ENCODE peak calls at places on chromosome 5, in five cellular contexts. One of them, this sample, is unnamed.

GRCh38 chr5:157222506-157223230 is 42.0 kb downstream of the ITK start:
- DNase-seq in NCI-H1105: no peak
- DNase-seq in left ventricle myocardium inferior: no peak
- DNase-seq in adipocyte: peak
- DNase-seq in Ammon's horn: no peak
- DNase-seq in this sample: peak

GRCh38 chr5:170278611-170279500 is 18.7 kb downstream of the LCP2 start:
- DNase-seq in adipocyte: no peak
- DNase-seq in Ammon's horn: peak
- DNase-seq in left ventricle myocardium inferior: peak
- DNase-seq in NCI-H1105: no peak
- DNase-seq in this sample: no peak

GRCh38 chr5:66247176-66247960 is 103.3 kb downstream of the SREK1 start:
- DNase-seq in NCI-H1105: no peak
- DNase-seq in left ventricle myocardium inferior: no peak
- DNase-seq in Ammon's horn: no peak
- DNase-seq in adipocyte: peak
- DNase-seq in this sample: peak

GRCh38 chr5:55231476-55232193 is 1.8 kb downstream of the CCNO start:
- DNase-seq in left ventricle myocardium inferior: no peak
- DNase-seq in NCI-H1105: no peak
- DNase-seq in adipocyte: peak
- DNase-seq in Ammon's horn: peak
- DNase-seq in this sample: peak

GRCh38 chr5:158755221-158755620 is 344.5 kb downstream of the EBF1 start:
- DNase-seq in NCI-H1105: no peak
- DNase-seq in adipocyte: no peak
- DNase-seq in left ventricle myocardium inferior: no peak
- DNase-seq in Ammon's horn: no peak
- DNase-seq in this sample: no peak

GRCh38 chr5:148910686-148911361 is 84.4 kb downstream of the ADRB2 start:
- DNase-seq in left ventricle myocardium inferior: peak
- DNase-seq in NCI-H1105: no peak
- DNase-seq in adipocyte: peak
- DNase-seq in Ammon's horn: no peak
- DNase-seq in this sample: peak

GRCh38 chr5:177959315-177959714 is 36.7 kb downstream of the PROP1 start:
- DNase-seq in adipocyte: no peak
- DNase-seq in NCI-H1105: no peak
- DNase-seq in Ammon's horn: no peak
- DNase-seq in left ventricle myocardium inferior: no peak
- DNase-seq in this sample: no peak

GRCh38 chr5:57181151-57181550 is 7.3 kb downstream of the GPBP1 start:
- DNase-seq in left ventricle myocardium inferior: no peak
- DNase-seq in Ammon's horn: no peak
- DNase-seq in NCI-H1105: no peak
- DNase-seq in adipocyte: no peak
- DNase-seq in this sample: no peak

GRCh38 chr5:85304524-85304923 is 919.8 kb upstream of the EDIL3 start:
- DNase-seq in NCI-H1105: no peak
- DNase-seq in Ammon's horn: no peak
- DNase-seq in adipocyte: no peak
- DNase-seq in left ventricle myocardium inferior: no peak
- DNase-seq in this sample: no peak

GRCh38 chr5:130652178-130652577 is 512.9 kb downstream of the HINT1 start:
- DNase-seq in NCI-H1105: no peak
- DNase-seq in adipocyte: peak
- DNase-seq in left ventricle myocardium inferior: no peak
- DNase-seq in Ammon's horn: peak
- DNase-seq in this sample: peak

GRCh38 chr5:142548739-142549275 is 137.1 kb downstream of the FGF1 start:
- DNase-seq in left ventricle myocardium inferior: no peak
- DNase-seq in Ammon's horn: peak
- DNase-seq in NCI-H1105: peak
- DNase-seq in adipocyte: peak
- DNase-seq in this sample: peak

GRCh38 chr5:60323596-60323995 is 376.4 kb downstream of the DEPDC1B start:
- DNase-seq in Ammon's horn: no peak
- DNase-seq in adipocyte: no peak
- DNase-seq in NCI-H1105: no peak
- DNase-seq in left ventricle myocardium inferior: no peak
- DNase-seq in this sample: no peak

GRCh38 chr5:119274767-119275130 is 81.1 kb upstream of the TNFAIP8 start:
- DNase-seq in adipocyte: peak
- DNase-seq in NCI-H1105: no peak
- DNase-seq in Ammon's horn: no peak
- DNase-seq in left ventricle myocardium inferior: no peak
- DNase-seq in this sample: peak

GRCh38 chr5:23820764-23821471 is 313.5 kb downstream of the PRDM9 start:
- DNase-seq in Ammon's horn: peak
- DNase-seq in NCI-H1105: no peak
- DNase-seq in left ventricle myocardium inferior: no peak
- DNase-seq in adipocyte: peak
- DNase-seq in this sample: peak

GRCh38 chr5:58259685-58260152 is 200.2 kb downstream of the PLK2 start:
- DNase-seq in Ammon's horn: no peak
- DNase-seq in left ventricle myocardium inferior: no peak
- DNase-seq in adipocyte: peak
- DNase-seq in NCI-H1105: no peak
- DNase-seq in this sample: peak

GRCh38 chr5:172791291-172791690 is 20.3 kb upstream of the DUSP1 start:
- DNase-seq in left ventricle myocardium inferior: no peak
- DNase-seq in NCI-H1105: no peak
- DNase-seq in Ammon's horn: no peak
- DNase-seq in adipocyte: peak
- DNase-seq in this sample: no peak

GRCh38 chr5:110548171-110548570 is 178.3 kb downstream of the TMEM232 start:
- DNase-seq in Ammon's horn: no peak
- DNase-seq in adipocyte: no peak
- DNase-seq in NCI-H1105: no peak
- DNase-seq in left ventricle myocardium inferior: no peak
- DNase-seq in this sample: no peak

GRCh38 chr5:1521671-1522600 is 1.8 kb downstream of the LPCAT1 start:
- DNase-seq in NCI-H1105: no peak
- DNase-seq in left ventricle myocardium inferior: no peak
- DNase-seq in adipocyte: peak
- DNase-seq in Ammon's horn: peak
- DNase-seq in this sample: peak

GRCh38 chr5:132456553-132457361 is 33.8 kb downstream of the IRF1 start:
- DNase-seq in Ammon's horn: peak
- DNase-seq in adipocyte: peak
- DNase-seq in NCI-H1105: no peak
- DNase-seq in left ventricle myocardium inferior: peak
- DNase-seq in this sample: peak

GRCh38 chr5:50800410-50800809 is 134.0 kb downstream of the PARP8 start:
- DNase-seq in Ammon's horn: no peak
- DNase-seq in NCI-H1105: no peak
- DNase-seq in left ventricle myocardium inferior: no peak
- DNase-seq in adipocyte: no peak
- DNase-seq in this sample: no peak

GRCh38 chr5:178326054-178326715 is 93.6 kb upstream of the PHYKPL start:
- DNase-seq in left ventricle myocardium inferior: no peak
- DNase-seq in adipocyte: no peak
- DNase-seq in Ammon's horn: no peak
- DNase-seq in NCI-H1105: no peak
- DNase-seq in this sample: no peak

GRCh38 chr5:115685480-115685879 is 59.6 kb upstream of the TMED7 start:
- DNase-seq in adipocyte: peak
- DNase-seq in NCI-H1105: no peak
- DNase-seq in left ventricle myocardium inferior: no peak
- DNase-seq in Ammon's horn: no peak
- DNase-seq in this sample: no peak

GRCh38 chr5:95958308-95959014 is 3.2 kb downstream of the ELL2 start:
- DNase-seq in NCI-H1105: no peak
- DNase-seq in Ammon's horn: no peak
- DNase-seq in left ventricle myocardium inferior: no peak
- DNase-seq in adipocyte: peak
- DNase-seq in this sample: peak

GRCh38 chr5:73093943-73094342 is 26.4 kb upstream of the TMEM171 start:
- DNase-seq in left ventricle myocardium inferior: no peak
- DNase-seq in adipocyte: peak
- DNase-seq in NCI-H1105: no peak
- DNase-seq in Ammon's horn: no peak
- DNase-seq in this sample: peak

GRCh38 chr5:157732784-157733262 is 1.6 kb downstream of the THG1L start:
- DNase-seq in NCI-H1105: no peak
- DNase-seq in left ventricle myocardium inferior: no peak
- DNase-seq in adipocyte: no peak
- DNase-seq in Ammon's horn: no peak
- DNase-seq in this sample: peak

GRCh38 chr5:33726422-33727165 is 165.2 kb downstream of the ADAMTS12 start:
- DNase-seq in NCI-H1105: no peak
- DNase-seq in Ammon's horn: no peak
- DNase-seq in left ventricle myocardium inferior: no peak
- DNase-seq in adipocyte: no peak
- DNase-seq in this sample: no peak

GRCh38 chr5:989961-990530 is 18.6 kb upstream of the NKD2 start:
- DNase-seq in adipocyte: no peak
- DNase-seq in left ventricle myocardium inferior: peak
- DNase-seq in Ammon's horn: peak
- DNase-seq in NCI-H1105: no peak
- DNase-seq in this sample: peak

GRCh38 chr5:171975262-171975876 is 31.1 kb downstream of the FBXW11 start:
- DNase-seq in Ammon's horn: no peak
- DNase-seq in adipocyte: peak
- DNase-seq in NCI-H1105: no peak
- DNase-seq in left ventricle myocardium inferior: no peak
- DNase-seq in this sample: peak

GRCh38 chr5:16897284-16897704 is 38.8 kb downstream of the MYO10 start:
- DNase-seq in adipocyte: no peak
- DNase-seq in NCI-H1105: no peak
- DNase-seq in left ventricle myocardium inferior: no peak
- DNase-seq in Ammon's horn: no peak
- DNase-seq in this sample: peak

GRCh38 chr5:80479713-80480112 is 8.2 kb upstream of the FAM151B start:
- DNase-seq in NCI-H1105: no peak
- DNase-seq in adipocyte: no peak
- DNase-seq in Ammon's horn: no peak
- DNase-seq in left ventricle myocardium inferior: no peak
- DNase-seq in this sample: no peak

This sample was measured in fibroblast of villous mesenchyme.